ENCODE peak calls at places on chromosomes 5 and 9, in four cellular contexts. X is lung, A is K562, Z is SK-N-SH. H is an unnamed sample.

GRCh38 chr9:114261026-114261425 is 61.9 kb upstream of the ORM1 start:
- DNase-seq in Z (no peak), A (no peak), X (no peak), H (no peak)

GRCh38 chr9:76373173-76373771 is 21.0 kb downstream of the RFK start:
- DNase-seq in A (no peak), X (no peak), Z (no peak), H (no peak)

GRCh38 chr5:174990909-174991308 is 266.5 kb downstream of the MSX2 start:
- DNase-seq in Z (no peak), X (no peak), A (no peak), H (no peak)

GRCh38 chr9:114098660-114099522 is at the start of gene KIF12:
- DNase-seq in A (peak; percentile 74), X (peak; percentile 64), Z (peak; percentile 93), H (no peak)

GRCh38 chr9:92954078-92954861 is 6.9 kb downstream of the FGD3 start:
- DNase-seq in A (no peak), X (peak; percentile 65), Z (no peak), H (no peak)

GRCh38 chr5:83299353-83299752 is 172.2 kb upstream of the VCAN start:
- DNase-seq in Z (no peak), X (no peak), A (no peak), H (no peak)

GRCh38 chr9:106921341-106921899 is 58.5 kb downstream of the ZNF462 start:
- DNase-seq in Z (peak; percentile 67), A (peak; percentile 22), X (no peak), H (no peak)

GRCh38 chr9:20477940-20478620 is 144.2 kb downstream of the MLLT3 start:
- DNase-seq in X (no peak), A (no peak), Z (no peak), H (no peak)

GRCh38 chr9:125683486-125683885 is 23.5 kb downstream of the MAPKAP1 start:
- DNase-seq in X (no peak), Z (no peak), A (no peak), H (no peak)

GRCh38 chr9:38422555-38423245 is 1.6 kb downstream of the IGFBPL1 start:
- DNase-seq in Z (peak; percentile 44), X (no peak), A (no peak), H (no peak)

GRCh38 chr5:154368041-154368800 is 77.6 kb upstream of the SAP30L start:
- DNase-seq in A (no peak), Z (peak; percentile 24), X (peak; percentile 31), H (no peak)

GRCh38 chr5:120615967-120616645 is 152.0 kb downstream of the PRR16 start:
- DNase-seq in X (no peak), Z (no peak), A (no peak), H (no peak)

GRCh38 chr9:109158656-109159055 is 8.4 kb downstream of the FRRS1L start:
- DNase-seq in A (no peak), Z (no peak), X (no peak), H (no peak)

GRCh38 chr5:127229185-127229889 is 61.3 kb upstream of the MEGF10 start:
- DNase-seq in X (peak; percentile 56), A (peak; percentile 32), Z (peak; percentile 77), H (peak; percentile 84)

GRCh38 chr9:92242115-92242778 is 51.2 kb downstream of the IARS1 start:
- DNase-seq in Z (peak; percentile 44), X (no peak), A (no peak), H (no peak)

GRCh38 chr5:157263586-157264090 is 2.3 kb upstream of the CYFIP2 start:
- DNase-seq in A (no peak), Z (no peak), X (no peak), H (no peak)

GRCh38 chr9:90432951-90433350 is 209.7 kb downstream of the DIRAS2 start:
- DNase-seq in X (no peak), Z (no peak), A (no peak), H (no peak)

GRCh38 chr9:20624201-20625002 is 2.1 kb upstream of the MLLT3 start:
- DNase-seq in A (no peak), Z (peak; percentile 45), X (peak; percentile 49), H (no peak)

GRCh38 chr5:147782053-147783028 is at the start of gene JAKMIP2:
- DNase-seq in X (peak; percentile 57), Z (peak; percentile 88), A (peak; percentile 10), H (peak; percentile 90)

GRCh38 chr9:69476797-69477196 is 151.8 kb downstream of the ENTREP1 start:
- DNase-seq in A (no peak), X (no peak), Z (no peak), H (peak; percentile 13)

GRCh38 chr9:93664549-93665120 is 88.3 kb downstream of the PHF2 start:
- DNase-seq in X (no peak), Z (no peak), A (no peak), H (no peak)

GRCh38 chr9:97906236-97906831 is 16.0 kb downstream of the TRMO start:
- DNase-seq in A (no peak), X (no peak), Z (no peak), H (no peak)

GRCh38 chr5:149893403-149893931 is 51.1 kb downstream of the PDE6A start:
- DNase-seq in A (no peak), Z (no peak), X (no peak), H (no peak)

GRCh38 chr9:69945671-69946141 is 97.9 kb upstream of the MAMDC2 start:
- DNase-seq in A (no peak), X (peak; percentile 33), Z (no peak), H (no peak)

GRCh38 chr9:127896395-127897193 is 2.8 kb downstream of the ST6GALNAC6 start:
- DNase-seq in Z (no peak), X (no peak), A (no peak), H (no peak)

GRCh38 chr5:100706796-100707195 is 171.6 kb downstream of the FAM174A start:
- DNase-seq in Z (no peak), A (no peak), X (no peak), H (no peak)

GRCh38 chr9:34437006-34437925 is 21.1 kb downstream of the FAM219A start:
- DNase-seq in A (peak; percentile 47), Z (peak; percentile 74), X (peak; percentile 57), H (no peak)

GRCh38 chr5:80865547-80865946 is 94.6 kb upstream of the RASGRF2 start:
- DNase-seq in Z (no peak), X (no peak), A (no peak), H (no peak)

GRCh38 chr9:99752710-99753109 is 69.0 kb upstream of the NR4A3 start:
- DNase-seq in A (no peak), Z (no peak), X (no peak), H (no peak)

GRCh38 chr5:106862450-106863193 is 808.1 kb downstream of the EFNA5 start:
- DNase-seq in A (no peak), Z (peak; percentile 15), X (no peak), H (no peak)

GRCh38 chr9:121963542-121963995 is 129.5 kb downstream of the TTLL11 start:
- DNase-seq in Z (no peak), X (no peak), A (no peak), H (no peak)

GRCh38 chr9:110330484-110331115 is 7.1 kb downstream of the TXNDC8 start:
- DNase-seq in A (no peak), X (no peak), Z (no peak), H (no peak)

GRCh38 chr5:155700333-155700732 is 626.6 kb upstream of the SGCD start:
- DNase-seq in A (no peak), Z (no peak), X (no peak), H (no peak)

GRCh38 chr5:147464211-147464610 is 45.7 kb downstream of the DPYSL3 start:
- DNase-seq in X (no peak), Z (no peak), A (no peak), H (no peak)

GRCh38 chr5:155729684-155730059 is 597.3 kb upstream of the SGCD start:
- DNase-seq in Z (peak; percentile 26), X (no peak), A (no peak), H (no peak)

GRCh38 chr5:87242242-87242641 is 25.4 kb upstream of the RASA1 start:
- DNase-seq in Z (no peak), A (no peak), X (no peak), H (no peak)

GRCh38 chr5:176491056-176491646 is 43.0 kb downstream of the FAF2 start:
- DNase-seq in Z (no peak), A (no peak), X (no peak), H (no peak)

GRCh38 chr5:176490291-176490690 is 42.1 kb downstream of the FAF2 start:
- DNase-seq in X (no peak), A (no peak), Z (no peak), H (no peak)

GRCh38 chr5:176486189-176486757 is 38.1 kb downstream of the FAF2 start:
- DNase-seq in X (no peak), Z (no peak), A (no peak), H (no peak)

GRCh38 chr5:176491901-176492300 is 43.7 kb downstream of the FAF2 start:
- DNase-seq in A (no peak), X (no peak), Z (no peak), H (no peak)

GRCh38 chr5:176489077-176489476 is 40.9 kb downstream of the FAF2 start:
- DNase-seq in A (no peak), X (no peak), Z (no peak), H (no peak)
- TF ChIP-seq CTCF in A (no peak), X (no peak), Z (no peak), H (no peak)

GRCh38 chr9:95772320-95773060 is 103.0 kb upstream of the ERCC6L2 start:
- DNase-seq in X (peak; percentile 35), A (no peak), Z (no peak), H (no peak)
- TF ChIP-seq CTCF in X (no peak), A (no peak), Z (no peak), H (peak; percentile 12)

DNA sequence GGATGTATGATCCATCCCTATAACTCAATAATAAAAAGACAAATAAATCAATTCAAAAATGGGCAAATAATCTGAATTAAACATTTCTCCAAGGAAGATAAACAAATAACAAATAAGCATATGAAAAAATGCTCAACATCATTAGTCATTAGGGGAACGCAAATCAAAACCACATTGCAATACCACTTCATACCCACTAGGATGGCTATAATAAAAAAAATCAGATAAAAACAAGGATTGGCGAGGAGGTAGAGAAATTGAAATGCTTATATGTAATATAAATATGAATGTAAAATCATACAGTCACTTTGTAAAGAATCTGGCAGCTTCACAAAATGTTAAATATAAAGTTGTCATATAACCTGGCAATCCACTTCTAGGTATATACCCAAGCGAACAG is 52.3 kb upstream of the TBCA start:
- DNase-seq in A (no peak), Z (no peak), X (no peak), H (no peak)
- TF ChIP-seq CTCF in A (no peak), Z (peak; percentile 39), X (no peak), H (no peak)

GRCh38 chr5:39137391-39138181 is 63.4 kb upstream of the RICTOR start:
- DNase-seq in X (no peak), A (peak; percentile 49), Z (no peak), H (no peak)
- TF ChIP-seq CTCF in X (no peak), A (peak; percentile 67), Z (peak; percentile 38), H (peak; percentile 17)

GRCh38 chr5:172002310-172002709 is 4.1 kb downstream of the FBXW11 start:
- DNase-seq in Z (peak; percentile 50), X (no peak), A (peak; percentile 34), H (no peak)
- TF ChIP-seq CTCF in Z (peak; percentile 58), X (peak; percentile 1), A (peak; percentile 44), H (peak; percentile 50)

GRCh38 chr9:134858051-134858841 is 22.4 kb upstream of the FCN2 start:
- DNase-seq in Z (no peak), X (no peak), A (no peak), H (peak; percentile 51)
- TF ChIP-seq CTCF in Z (no peak), X (no peak), A (no peak), H (no peak)

DNA sequence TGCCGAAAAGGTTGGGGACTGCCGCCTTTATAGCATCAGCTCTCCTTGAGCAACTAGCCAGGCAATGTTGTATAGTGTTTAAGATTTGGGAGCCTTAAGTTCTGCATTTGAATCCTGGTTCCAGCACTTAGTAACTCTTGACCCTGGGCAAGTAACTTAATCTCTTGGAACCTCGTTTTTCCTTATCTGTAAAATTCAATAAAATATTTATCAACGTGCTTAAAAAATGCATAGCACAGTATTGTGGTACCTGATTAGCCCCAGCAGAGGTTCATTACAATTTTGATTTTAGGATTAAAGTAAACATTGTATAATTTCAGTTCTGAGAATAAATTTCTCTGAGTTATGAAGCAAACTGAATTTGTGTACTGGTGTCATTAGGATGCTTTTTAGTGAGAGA is 66.4 kb downstream of the ZSWIM6 start:
- DNase-seq in X (no peak), A (no peak), Z (no peak), H (no peak)
- TF ChIP-seq CTCF in X (no peak), A (no peak), Z (no peak), H (no peak)

H was measured in osteocyte.